ENCODE peak calls at places on chromosomes 2 and 18, in nine cellular contexts. O, N, P, F, D, X, M, Q and L are unnamed samples. For H3K4me1, the result is how much of the 10 kb centered on the place peaks cover.

GRCh38 chr2:110744429-110744828 is 12.1 kb downstream of the ACOXL start:
- DNase-seq in O (no peak), N (no peak), P (no peak), F (no peak), D (no peak), X (no peak), M (no peak), Q (no peak), L (no peak)

GRCh38 chr2:187689372-187689771 is 135.1 kb upstream of the TFPI start:
- DNase-seq in O (no peak), N (no peak), P (peak), F (peak), D (no peak), X (no peak), M (no peak), Q (no peak), L (no peak)

GRCh38 chr2:44802409-44803099 is 138.9 kb upstream of the SIX3 start:
- DNase-seq in O (no peak), N (no peak), P (no peak), F (no peak), D (no peak), X (no peak), M (no peak), Q (no peak), L (no peak)

GRCh38 chr2:102286041-102286440 is 25.3 kb upstream of the IL1RL1 start:
- DNase-seq in O (no peak), N (no peak), P (no peak), F (no peak), D (no peak), X (no peak), M (no peak), Q (no peak), L (no peak)

GRCh38 chr2:194819367-194819766 is 837.7 kb upstream of the SLC39A10 start:
- DNase-seq in O (no peak), N (no peak), P (no peak), F (no peak), D (no peak), X (no peak), M (no peak), Q (no peak), L (no peak)

GRCh38 chr2:145123606-145124005 is 603.7 kb upstream of the ZEB2 start:
- DNase-seq in O (no peak), N (peak), P (peak), F (no peak), D (no peak), X (no peak), M (peak), Q (no peak), L (peak)

GRCh38 chr2:26011990-26012856 is 21.7 kb upstream of the RAB10 start:
- DNase-seq in O (peak), N (peak), P (peak), F (peak), D (no peak), X (no peak), M (peak), Q (peak), L (peak)

GRCh38 chr2:145957929-145958328 is 1438.0 kb upstream of the ZEB2 start:
- DNase-seq in O (no peak), N (no peak), P (no peak), F (no peak), D (no peak), X (peak), M (no peak), Q (no peak), L (no peak)

GRCh38 chr2:65334714-65335113 is 97.7 kb downstream of the SPRED2 start:
- DNase-seq in O (no peak), N (no peak), P (no peak), F (no peak), D (no peak), X (no peak), M (no peak), Q (no peak), L (no peak)

GRCh38 chr2:55585451-55586079 is 31.9 kb downstream of the PPP4R3B start:
- DNase-seq in O (no peak), N (no peak), P (peak), F (no peak), D (no peak), X (no peak), M (no peak), Q (no peak), L (no peak)

GRCh38 chr2:10141736-10142639 is 19.4 kb downstream of the RRM2 start:
- DNase-seq in O (no peak), N (no peak), P (no peak), F (no peak), D (no peak), X (peak), M (peak), Q (no peak), L (peak)

GRCh38 chr2:10584843-10585475 is 104.8 kb downstream of the NOL10 start:
- DNase-seq in O (no peak), N (no peak), P (peak), F (peak), D (no peak), X (no peak), M (no peak), Q (no peak), L (peak)

GRCh38 chr2:219159771-219160185 is 837 bp downstream of the NHEJ1 start:
- DNase-seq in O (no peak), N (no peak), P (no peak), F (no peak), D (no peak), X (no peak), M (no peak), Q (no peak), L (no peak)

GRCh38 chr18:79581911-79582310 is 97.7 kb upstream of the CTDP1 start:
- DNase-seq in O (no peak), N (peak), P (no peak), F (no peak), D (no peak), X (no peak), M (no peak), Q (no peak), L (no peak)

GRCh38 chr2:38261569-38262513 is 115.2 kb downstream of the ATL2 start:
- DNase-seq in O (no peak), N (no peak), P (no peak), F (no peak), D (no peak), X (no peak), M (no peak), Q (no peak), L (no peak)

GRCh38 chr2:112726487-112727190 is 5.8 kb downstream of the NT5DC4 start:
- DNase-seq in O (peak), N (peak), P (peak), F (peak), D (peak), X (peak), M (peak), Q (peak), L (peak)

GRCh38 chr2:172101008-172101706 is 1.5 kb downstream of the DLX2 start:
- DNase-seq in O (no peak), N (no peak), P (no peak), F (no peak), D (no peak), X (no peak), M (no peak), Q (no peak), L (no peak)

GRCh38 chr2:103152556-103152955 is 390.7 kb downstream of the TMEM182 start:
- DNase-seq in O (no peak), N (no peak), P (no peak), F (no peak), D (no peak), X (no peak), M (no peak), Q (no peak), L (no peak)

GRCh38 chr2:152335016-152335850 is at the start of gene FMNL2:
- DNase-seq in O (peak), N (peak), P (peak), F (peak), D (peak), X (no peak), M (peak), Q (peak), L (peak)

GRCh38 chr2:42754021-42754775 is 9.7 kb downstream of the OXER1 start:
- DNase-seq in O (no peak), N (no peak), P (peak), F (no peak), D (no peak), X (peak), M (no peak), Q (no peak), L (no peak)

GRCh38 chr2:172921538-172922236 is 154.0 kb upstream of the MAP3K20 start:
- DNase-seq in O (no peak), N (no peak), P (peak), F (no peak), D (no peak), X (no peak), M (no peak), Q (no peak), L (peak)

GRCh38 chr2:41854227-41854626 is 193.6 kb upstream of the PKDCC start:
- DNase-seq in O (no peak), N (no peak), P (peak), F (no peak), D (no peak), X (no peak), M (no peak), Q (no peak), L (no peak)

GRCh38 chr18:25736516-25736915 is 353.9 kb downstream of the SS18 start:
- DNase-seq in O (no peak), N (no peak), P (peak), F (no peak), D (no peak), X (no peak), M (no peak), Q (no peak), L (no peak)

GRCh38 chr2:134884435-134884834 is 34.2 kb upstream of the CCNT2 start:
- DNase-seq in O (no peak), N (no peak), P (no peak), F (no peak), D (no peak), X (no peak), M (no peak), Q (no peak), L (no peak)

GRCh38 chr2:85854897-85855296 is 33.9 kb downstream of the ST3GAL5 start:
- DNase-seq in O (no peak), N (no peak), P (no peak), F (no peak), D (no peak), X (no peak), M (no peak), Q (no peak), L (no peak)

GRCh38 chr2:20446280-20446916 is 476 bp upstream of the RHOB start:
- DNase-seq in O (no peak), N (peak), P (no peak), F (no peak), D (no peak), X (no peak), M (peak), Q (no peak), L (no peak)

GRCh38 chr2:195319112-195319460 is 337.9 kb upstream of the SLC39A10 start:
- DNase-seq in O (no peak), N (no peak), P (peak), F (peak), D (no peak), X (no peak), M (no peak), Q (no peak), L (peak)

GRCh38 chr2:64479259-64480198 is 25.6 kb downstream of the LGALSL start:
- DNase-seq in O (no peak), N (no peak), P (no peak), F (no peak), D (no peak), X (no peak), M (no peak), Q (no peak), L (peak)

GRCh38 chr2:134835471-134835870 is 2.9 kb upstream of the ACMSD start:
- DNase-seq in O (no peak), N (no peak), P (no peak), F (no peak), D (no peak), X (no peak), M (no peak), Q (no peak), L (no peak)

GRCh38 chr2:74602553-74603281 is 45.4 kb downstream of the M1AP start:
- DNase-seq in O (no peak), N (no peak), P (peak), F (no peak), D (no peak), X (no peak), M (no peak), Q (no peak), L (no peak)

GRCh38 chr2:46451131-46451711 is 28.1 kb upstream of the TMEM247 start:
- DNase-seq in O (no peak), N (no peak), P (peak), F (no peak), D (no peak), X (no peak), M (no peak), Q (no peak), L (no peak)

GRCh38 chr2:26033270-26033768 is 565 bp upstream of the RAB10 start:
- DNase-seq in O (peak), N (peak), P (peak), F (peak), D (peak), X (no peak), M (peak), Q (peak), L (peak)

GRCh38 chr18:79922971-79923411 is 28.5 kb downstream of the SLC66A2 start:
- DNase-seq in O (no peak), N (peak), P (no peak), F (no peak), D (no peak), X (no peak), M (no peak), Q (no peak), L (no peak)

GRCh38 chr2:124187948-124188347 is 162.9 kb downstream of the CNTNAP5 start:
- DNase-seq in O (no peak), N (no peak), P (no peak), F (no peak), D (no peak), X (no peak), M (no peak), Q (no peak), L (no peak)

GRCh38 chr2:18435425-18436037 is 124.9 kb downstream of the RDH14 start:
- DNase-seq in O (peak), N (no peak), P (peak), F (peak), D (no peak), X (peak), M (no peak), Q (no peak), L (peak)

GRCh38 chr18:68735498-68736343 is 20.8 kb upstream of the TMX3 start:
- DNase-seq in O (peak), N (no peak), P (peak), F (peak), D (no peak), X (no peak), M (no peak), Q (no peak), L (peak)

GRCh38 chr2:232927793-232928563 is 57.9 kb downstream of the SNORC start:
- DNase-seq in O (no peak), N (no peak), P (no peak), F (peak), D (no peak), X (no peak), M (no peak), Q (no peak), L (peak)

GRCh38 chr2:74554821-74555531 is 456 bp downstream of the DOK1 start:
- DNase-seq in O (no peak), N (peak), P (peak), F (no peak), D (no peak), X (peak), M (peak), Q (peak), L (peak)

DNA sequence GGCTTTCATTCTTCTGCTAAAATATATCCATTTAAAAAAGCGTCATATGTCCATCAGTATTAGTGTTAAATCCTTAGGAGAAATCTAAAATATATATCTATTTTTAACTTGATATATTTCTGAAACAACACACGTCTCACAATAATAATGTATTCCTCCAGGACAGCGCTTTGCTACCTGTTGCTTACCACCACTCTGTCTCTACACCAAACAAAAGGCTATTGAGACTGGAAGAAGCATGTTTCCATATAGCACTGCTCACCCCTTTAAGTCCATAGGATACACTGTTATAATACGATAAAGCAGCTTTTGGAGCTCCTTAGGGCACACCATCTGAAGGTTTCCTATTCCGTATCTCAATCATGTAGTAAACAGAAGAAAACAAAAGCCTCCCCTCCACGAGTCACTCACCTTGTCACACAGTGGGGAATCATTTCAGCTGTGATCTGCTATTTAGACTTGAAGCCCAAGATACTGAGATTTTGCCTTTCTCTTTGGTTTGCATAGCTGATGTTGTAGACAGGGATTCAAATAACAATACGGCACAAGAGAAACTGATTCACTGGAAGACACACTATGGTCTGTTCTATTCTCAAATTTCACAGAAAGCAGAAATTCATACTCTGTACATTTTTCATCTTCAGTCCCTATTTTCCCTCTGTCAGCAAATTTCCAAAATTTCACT is 187.3 kb downstream of the TCF4 start:
- DNase-seq in O (no peak), N (no peak), P (peak), F (no peak), D (no peak), X (no peak), M (no peak), Q (no peak), L (no peak)
- H3K4me3 ChIP-seq in O (no peak), N (peak), P (peak), F (no peak), D (peak), X (no peak), M (peak), Q (peak), L (no peak)

GRCh38 chr2:204487447-204488229 is 57.6 kb upstream of the PARD3B start:
- DNase-seq in O (no peak), N (no peak), P (peak), F (no peak), D (no peak), X (no peak), M (no peak), Q (no peak), L (peak)
- H3K4me1 ChIP-seq in O (under half), N (under half), P (under half), F (under half), D (under half), X (under half), M (under half), Q (under half), L (under half)

GRCh38 chr2:3344897-3345296 is 32.7 kb downstream of the EIPR1 start:
- DNase-seq in O (no peak), N (no peak), P (no peak), F (no peak), D (no peak), X (no peak), M (no peak), Q (no peak), L (no peak)
- H3K27ac ChIP-seq in O (no peak), N (no peak), P (no peak), F (no peak), D (no peak), X (no peak), M (no peak), Q (no peak), L (no peak)

GRCh38 chr2:189425676-189426075 is 15.6 kb upstream of the WDR75 start:
- DNase-seq in O (no peak), N (no peak), P (no peak), F (no peak), D (no peak), X (no peak), M (no peak), Q (no peak), L (no peak)
- H3K4me3 ChIP-seq in O (no peak), N (no peak), P (no peak), F (no peak), D (no peak), X (no peak), M (no peak), Q (no peak), L (no peak)

GRCh38 chr2:72146357-72147302 is 1.0 kb downstream of the CYP26B1 start:
- DNase-seq in O (no peak), N (peak), P (no peak), F (no peak), D (no peak), X (no peak), M (no peak), Q (peak), L (peak)

GRCh38 chr2:72144412-72144745 is 3.3 kb downstream of the CYP26B1 start:
- DNase-seq in O (no peak), N (no peak), P (no peak), F (no peak), D (no peak), X (no peak), M (peak), Q (no peak), L (no peak)

GRCh38 chr2:72145658-72146329 is 1.9 kb downstream of the CYP26B1 start:
- DNase-seq in O (no peak), N (no peak), P (no peak), F (no peak), D (no peak), X (no peak), M (no peak), Q (peak), L (peak)

GRCh38 chr2:72143441-72144356 is 4.0 kb downstream of the CYP26B1 start:
- DNase-seq in O (no peak), N (no peak), P (no peak), F (no peak), D (no peak), X (no peak), M (no peak), Q (peak), L (no peak)

GRCh38 chr2:72144746-72145657 is 2.7 kb downstream of the CYP26B1 start:
- DNase-seq in O (peak), N (no peak), P (no peak), F (peak), D (no peak), X (no peak), M (peak), Q (peak), L (peak)
- H3K4me1 ChIP-seq in O (under half), N (half or more), P (under half), F (under half), D (half or more), X (under half), M (half or more), Q (under half), L (half or more)

GRCh38 chr2:7530001-7530400 is 612.8 kb downstream of the RNF144A start:
- DNase-seq in O (no peak), N (no peak), P (no peak), F (no peak), D (no peak), X (no peak), M (no peak), Q (no peak), L (no peak)

GRCh38 chr2:7523557-7524210 is 606.5 kb downstream of the RNF144A start:
- DNase-seq in O (no peak), N (no peak), P (no peak), F (no peak), D (no peak), X (no peak), M (no peak), Q (no peak), L (no peak)

GRCh38 chr2:7527165-7527722 is 610.0 kb downstream of the RNF144A start:
- DNase-seq in O (no peak), N (no peak), P (no peak), F (no peak), D (no peak), X (no peak), M (no peak), Q (no peak), L (no peak)

GRCh38 chr2:7524211-7524594 is 607.0 kb downstream of the RNF144A start:
- DNase-seq in O (no peak), N (no peak), P (no peak), F (no peak), D (no peak), X (no peak), M (no peak), Q (no peak), L (no peak)

GRCh38 chr2:7525746-7526145 is 608.5 kb downstream of the RNF144A start:
- DNase-seq in O (no peak), N (no peak), P (no peak), F (no peak), D (no peak), X (no peak), M (no peak), Q (no peak), L (no peak)
- H3K27ac ChIP-seq in O (no peak), N (no peak), P (no peak), F (no peak), D (no peak), X (no peak), M (no peak), Q (no peak), L (no peak)

DNA sequence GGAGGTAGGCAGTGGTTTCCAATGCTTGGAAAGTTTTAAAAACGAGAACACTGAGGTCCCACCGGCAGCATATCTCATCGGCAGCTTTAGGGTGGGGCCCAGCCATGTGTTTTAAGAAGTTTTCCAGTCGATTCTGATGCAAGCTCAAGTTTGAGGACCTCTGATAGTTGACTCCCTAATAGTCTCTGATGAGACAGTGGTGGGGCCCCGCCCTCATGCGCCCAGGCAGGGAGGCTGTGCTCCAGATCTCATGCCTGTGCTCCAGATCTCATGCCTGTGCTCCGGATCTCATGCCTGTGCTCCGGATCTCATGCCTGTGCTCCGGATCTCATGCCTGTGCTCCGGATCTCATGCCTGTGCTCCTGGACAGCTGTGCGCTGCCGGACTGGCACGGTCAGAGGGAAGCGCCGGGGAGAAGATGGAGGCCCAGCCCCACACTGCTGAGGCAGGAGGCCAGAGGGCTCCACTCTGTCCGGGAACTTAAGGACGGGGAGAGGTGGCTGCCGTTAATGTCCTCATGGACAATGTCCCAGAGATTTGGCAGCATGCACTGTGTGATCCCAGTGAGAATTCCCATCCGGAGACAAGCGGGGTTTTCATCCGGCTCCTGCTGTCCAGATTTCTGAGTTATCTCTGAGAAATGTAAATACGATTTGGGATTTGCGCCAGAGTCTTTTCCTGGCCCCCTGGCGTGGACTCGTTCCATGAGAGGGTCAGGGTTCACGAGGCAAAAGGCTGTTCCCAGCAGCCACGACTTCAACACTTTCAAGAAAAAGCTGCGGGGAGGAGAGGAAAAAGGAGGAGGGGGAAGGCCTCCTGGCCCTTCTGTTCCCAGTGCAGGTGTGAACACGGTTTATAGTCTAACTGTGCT is 9.4 kb upstream of the COLEC11 start:
- DNase-seq in O (no peak), N (no peak), P (peak), F (no peak), D (no peak), X (no peak), M (peak), Q (peak), L (peak)
- H3K4me3 ChIP-seq in O (no peak), N (peak), P (peak), F (no peak), D (no peak), X (no peak), M (peak), Q (no peak), L (no peak)